ENCODE peak calls at places on chromosomes 7 and 10, in six cellular contexts. Q is stomach, W is glutamatergic neuron, E is astrocyte of the cerebellum, S is neural crest cell, D is heart left ventricle. P is an unnamed sample.

GRCh38 chr7:132817844-132818427 is 241.7 kb upstream of the PLXNA4 start:
- DNase-seq in W (no peak), Q (no peak), S (no peak), E (peak; percentile 15), D (no peak), P (peak; percentile 18)

GRCh38 chr7:71705217-71705616 is 573.3 kb downstream of the GALNT17 start:
- DNase-seq in D (no peak), S (no peak), E (no peak), W (no peak), Q (no peak), P (no peak)

GRCh38 chr7:141456298-141456697 is 94.9 kb upstream of the AGK start:
- DNase-seq in D (no peak), W (no peak), Q (no peak), S (no peak), E (no peak), P (no peak)

GRCh38 chr7:16982640-16983103 is 100.9 kb upstream of the AGR3 start:
- DNase-seq in Q (no peak), W (no peak), E (peak; percentile 28), D (no peak), S (no peak), P (peak; percentile 10)

GRCh38 chr10:59682986-59683937 is 26.4 kb downstream of the SLC16A9 start:
- DNase-seq in S (no peak), E (no peak), D (no peak), Q (no peak), W (no peak), P (no peak)

GRCh38 chr10:132374176-132374575 is 22.8 kb upstream of the PWWP2B start:
- DNase-seq in Q (no peak), E (no peak), S (no peak), D (no peak), W (no peak), P (no peak)

GRCh38 chr10:34079702-34080484 is 735.2 kb downstream of the PARD3 start:
- DNase-seq in D (no peak), Q (no peak), S (no peak), W (no peak), E (no peak), P (no peak)

GRCh38 chr7:101804642-101805401 is 12.6 kb upstream of the CUX1 start:
- DNase-seq in S (no peak), W (no peak), E (no peak), Q (peak; percentile 30), D (no peak), P (no peak)

GRCh38 chr7:11505471-11505870 is 326.5 kb downstream of the THSD7A start:
- DNase-seq in D (no peak), Q (no peak), E (no peak), W (no peak), S (no peak), P (no peak)

GRCh38 chr10:121478590-121478989 is 119.7 kb downstream of the FGFR2 start:
- DNase-seq in W (no peak), S (no peak), Q (no peak), E (no peak), D (no peak), P (no peak)

GRCh38 chr7:80027616-80028173 is 106.9 kb upstream of the GNAI1 start:
- DNase-seq in Q (no peak), D (no peak), W (no peak), E (no peak), S (no peak), P (no peak)

GRCh38 chr7:35831208-35831607 is 30.4 kb downstream of the SEPTIN7 start:
- DNase-seq in W (no peak), D (no peak), Q (no peak), E (no peak), S (no peak), P (no peak)

GRCh38 chr7:1193593-1194424 is 33.8 kb upstream of the ZFAND2A start:
- DNase-seq in E (no peak), D (peak; percentile 48), S (no peak), Q (peak; percentile 65), W (peak; percentile 72), P (peak; percentile 59)

GRCh38 chr7:38806912-38807311 is 102.1 kb downstream of the VPS41 start:
- DNase-seq in W (no peak), S (no peak), E (no peak), D (no peak), Q (no peak), P (no peak)

GRCh38 chr10:62381385-62382102 is 7.4 kb downstream of the ZNF365 start:
- DNase-seq in D (no peak), Q (no peak), E (no peak), S (no peak), W (no peak), P (no peak)

GRCh38 chr7:99374121-99375064 is at the start of gene ARPC1B:
- DNase-seq in D (peak; percentile 89), E (no peak), Q (peak; percentile 87), S (peak; percentile 36), W (peak; percentile 62), P (peak; percentile 79)

GRCh38 chr10:48251525-48252353 is 22.8 kb downstream of the FRMPD2 start:
- DNase-seq in Q (peak; percentile 56), D (no peak), S (no peak), E (no peak), W (no peak), P (peak; percentile 51)

GRCh38 chr7:80357530-80357929 is 154.3 kb downstream of the GNAT3 start:
- DNase-seq in E (peak; percentile 15), S (no peak), D (no peak), Q (no peak), W (no peak), P (no peak)

GRCh38 chr7:125670926-125671572 is 741.4 kb upstream of the POT1 start:
- DNase-seq in E (peak; percentile 9), W (no peak), D (no peak), S (no peak), Q (no peak), P (no peak)
- TF ChIP-seq CTCF in E (peak; percentile 43), W (peak; percentile 84), D (peak; percentile 58), S (peak; percentile 88), Q (no peak), P (peak; percentile 65)

DNA sequence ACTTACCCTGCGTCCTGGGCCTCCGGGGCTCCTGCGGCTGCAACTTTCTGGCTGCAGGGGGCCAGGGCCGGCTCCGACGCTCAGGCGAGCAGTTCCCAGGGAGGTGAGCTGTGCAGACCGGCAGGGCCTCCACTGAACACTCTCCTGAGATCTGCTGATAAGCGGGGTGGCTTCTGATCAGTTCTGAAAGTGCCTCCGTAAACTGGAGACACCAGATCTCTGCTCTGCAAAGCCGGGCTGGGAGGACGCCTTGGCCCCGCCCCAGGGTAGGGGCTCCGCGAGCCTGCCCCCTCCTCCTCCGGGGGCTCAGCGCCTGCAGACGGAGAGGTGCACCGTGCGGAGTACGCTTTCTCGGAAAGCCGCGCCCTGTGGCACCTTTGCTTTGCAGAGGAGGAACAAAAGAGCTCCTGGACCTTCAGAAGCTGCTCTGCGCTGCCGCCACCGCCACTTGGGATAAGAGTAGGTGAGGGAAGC is 141.3 kb upstream of the VKORC1L1 start:
- DNase-seq in Q (peak; percentile 37), D (no peak), S (peak; percentile 26), W (peak; percentile 67), E (no peak), P (peak; percentile 58)
- TF ChIP-seq CTCF in Q (no peak), D (peak; percentile 4), S (peak; percentile 54), W (peak; percentile 11), E (peak; percentile 39), P (peak; percentile 17)

GRCh38 chr7:117872565-117873055 is 631 bp downstream of the CTTNBP2 start:
- DNase-seq in W (peak; percentile 54), D (peak; percentile 21), E (no peak), Q (no peak), S (peak; percentile 20), P (no peak)

GRCh38 chr7:117871778-117872538 is 1.3 kb downstream of the CTTNBP2 start:
- DNase-seq in S (peak; percentile 7), D (peak; percentile 18), W (peak; percentile 55), E (no peak), Q (no peak), P (peak; percentile 51)

GRCh38 chr7:117875566-117875965 is 2.3 kb upstream of the CTTNBP2 start:
- DNase-seq in Q (no peak), W (peak; percentile 45), E (no peak), S (peak; percentile 18), D (no peak), P (peak; percentile 46)

GRCh38 chr7:117873056-117873932 is at the start of gene CTTNBP2:
- DNase-seq in S (peak; percentile 51), D (peak; percentile 56), E (peak; percentile 36), W (peak; percentile 81), Q (peak; percentile 45), P (peak; percentile 79)

DNA sequence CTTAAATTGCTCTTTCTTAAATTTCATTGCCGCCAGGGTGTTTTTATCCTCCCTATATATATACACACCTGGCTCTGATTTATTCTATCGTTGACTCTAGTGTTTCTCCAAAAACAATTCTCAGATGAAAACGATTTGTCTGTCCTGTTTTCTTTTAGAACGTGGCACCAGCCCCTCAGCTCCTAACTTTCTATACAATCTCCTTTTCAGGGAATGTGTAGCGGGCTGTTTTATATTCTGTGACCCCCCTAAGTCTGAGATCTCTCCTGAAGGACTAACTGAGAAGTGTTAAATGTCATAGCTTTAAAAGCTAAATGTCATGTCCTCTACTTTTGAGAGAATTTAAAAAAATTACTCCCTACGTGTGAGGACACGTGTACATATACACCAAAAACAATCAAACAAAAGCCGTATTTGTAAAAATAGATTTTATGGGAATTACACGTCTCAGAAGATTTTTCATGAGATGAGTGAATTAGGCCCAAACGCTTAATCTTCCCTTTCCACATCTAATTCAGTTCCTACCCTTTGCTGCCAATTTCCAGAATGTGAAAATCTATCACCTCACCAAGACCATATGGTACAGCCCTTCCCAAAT is 791 bp upstream of the CTTNBP2 start:
- DNase-seq in D (no peak), W (no peak), E (no peak), S (no peak), Q (no peak), P (no peak)
- TF ChIP-seq CTCF in D (no peak), W (no peak), E (no peak), S (no peak), Q (no peak), P (no peak)

GRCh38 chr7:91082038-91082437 is 182.2 kb upstream of the FZD1 start:
- DNase-seq in Q (no peak), E (peak; percentile 80), W (no peak), S (no peak), D (no peak), P (no peak)

GRCh38 chr7:91085175-91085574 is 179.1 kb upstream of the FZD1 start:
- DNase-seq in S (no peak), W (no peak), D (no peak), Q (no peak), E (no peak), P (no peak)

GRCh38 chr7:91083855-91084644 is 180.2 kb upstream of the FZD1 start:
- DNase-seq in Q (peak; percentile 27), S (no peak), D (peak; percentile 72), W (no peak), E (no peak), P (no peak)

GRCh38 chr7:91080351-91080750 is 183.9 kb upstream of the FZD1 start:
- DNase-seq in S (no peak), Q (no peak), W (peak; percentile 59), D (no peak), E (no peak), P (no peak)

GRCh38 chr7:91082854-91083495 is 181.3 kb upstream of the FZD1 start:
- DNase-seq in E (peak; percentile 48), Q (no peak), D (no peak), W (no peak), S (no peak), P (no peak)
- TF ChIP-seq CTCF in E (peak; percentile 36), Q (no peak), D (peak; percentile 69), W (peak; percentile 50), S (peak; percentile 79), P (peak; percentile 52)

GRCh38 chr10:102059987-102060386 is 4.0 kb upstream of the ARMH3 start:
- DNase-seq in W (no peak), D (no peak), Q (no peak), E (no peak), S (no peak), P (no peak)

GRCh38 chr10:102055647-102056419 is at the start of gene ARMH3:
- DNase-seq in D (peak; percentile 94), Q (peak; percentile 94), E (peak; percentile 96), S (peak; percentile 85), W (peak; percentile 91), P (peak; percentile 87)
- TF ChIP-seq CTCF in D (no peak), Q (peak; percentile 30), E (no peak), S (no peak), W (no peak), P (no peak)